ENCODE peak calls at places on chromosomes 3 and 15, in four cellular contexts. C, U, S and Z are unnamed samples. For H3K27me3, the result is how much of the 10 kb centered on the place peaks cover.

GRCh38 chr15:70064441-70064840 is 33.3 kb downstream of the TLE3 start:
- DNase-seq in C (peak), U (no peak), S (peak), Z (no peak)

GRCh38 chr3:37673391-37673790 is 188.3 kb upstream of the CTDSPL start:
- DNase-seq in C (no peak), U (peak), S (no peak), Z (no peak)

GRCh38 chr15:69841046-69841828 is 256.5 kb downstream of the TLE3 start:
- DNase-seq in C (no peak), U (no peak), S (no peak), Z (no peak)

GRCh38 chr15:37148714-37149113 is 48.4 kb upstream of the MEIS2 start:
- DNase-seq in C (no peak), U (no peak), S (no peak), Z (no peak)

GRCh38 chr3:143849854-143850549 is 1.7 kb upstream of the SLC9A9 start:
- DNase-seq in C (no peak), U (no peak), S (no peak), Z (no peak)

GRCh38 chr3:33372218-33373081 is 67.8 kb downstream of the UBP1 start:
- DNase-seq in C (no peak), U (peak), S (no peak), Z (peak)

GRCh38 chr3:109927161-109927560 is 589.8 kb upstream of the DPPA4 start:
- DNase-seq in C (no peak), U (no peak), S (no peak), Z (no peak)

GRCh38 chr3:16377196-16377595 is 112.2 kb downstream of the OXNAD1 start:
- DNase-seq in C (no peak), U (no peak), S (no peak), Z (no peak)

GRCh38 chr15:41494190-41494921 is 682 bp downstream of the ITPKA start:
- DNase-seq in C (peak), U (peak), S (peak), Z (peak)

GRCh38 chr15:45666119-45666875 is 31.5 kb downstream of the SQOR start:
- DNase-seq in C (no peak), U (no peak), S (no peak), Z (no peak)

GRCh38 chr3:149547413-149547812 is 72.9 kb downstream of the TM4SF4 start:
- DNase-seq in C (no peak), U (peak), S (no peak), Z (peak)

GRCh38 chr3:20080956-20081554 is 40.8 kb downstream of the KAT2B start:
- DNase-seq in C (peak), U (peak), S (peak), Z (peak)

GRCh38 chr15:31268911-31269784 is 57.5 kb upstream of the KLF13 start:
- DNase-seq in C (peak), U (no peak), S (no peak), Z (peak)

GRCh38 chr3:39276746-39277145 is 3.1 kb downstream of the CX3CR1 start:
- DNase-seq in C (no peak), U (no peak), S (no peak), Z (no peak)

GRCh38 chr3:181824961-181825360 is 113.2 kb downstream of the SOX2 start:
- DNase-seq in C (no peak), U (no peak), S (no peak), Z (no peak)

GRCh38 chr3:130905551-130905950 is 11.7 kb downstream of the ATP2C1 start:
- DNase-seq in C (no peak), U (no peak), S (no peak), Z (no peak)

GRCh38 chr3:67048067-67048715 is 50.1 kb downstream of the KBTBD8 start:
- DNase-seq in C (no peak), U (no peak), S (no peak), Z (no peak)

GRCh38 chr15:98806275-98806895 is 158.0 kb downstream of the IGF1R start:
- DNase-seq in C (no peak), U (no peak), S (no peak), Z (no peak)

GRCh38 chr3:190092250-190092649 is 28.4 kb downstream of the P3H2 start:
- DNase-seq in C (no peak), U (no peak), S (no peak), Z (no peak)

GRCh38 chr3:48543271-48543866 is 13.2 kb downstream of the PFKFB4 start:
- DNase-seq in C (no peak), U (no peak), S (peak), Z (no peak)

GRCh38 chr3:101637461-101637860 is 39.5 kb downstream of the ZBTB11 start:
- DNase-seq in C (peak), U (no peak), S (no peak), Z (no peak)

GRCh38 chr3:15979490-15979889 is 181.7 kb upstream of the ANKRD28 start:
- DNase-seq in C (no peak), U (no peak), S (no peak), Z (no peak)

GRCh38 chr3:33131328-33132018 is 17.7 kb downstream of the CRTAP start:
- DNase-seq in C (no peak), U (peak), S (no peak), Z (peak)

GRCh38 chr3:98657429-98657828 is 64.0 kb upstream of the CPOX start:
- DNase-seq in C (peak), U (peak), S (peak), Z (no peak)

GRCh38 chr15:95286316-95286880 is 1044.1 kb upstream of the NR2F2 start:
- DNase-seq in C (no peak), U (no peak), S (no peak), Z (no peak)
- H3K4me3 ChIP-seq in C (no peak), U (no peak), S (no peak), Z (no peak)

GRCh38 chr3:127699098-127699945 is 26.6 kb downstream of the ABTB1 start:
- DNase-seq in C (peak), U (peak), S (peak), Z (no peak)

GRCh38 chr3:127701281-127701792 is 28.6 kb downstream of the ABTB1 start:
- DNase-seq in C (peak), U (no peak), S (peak), Z (no peak)

GRCh38 chr3:127699946-127700300 is 27.2 kb downstream of the ABTB1 start:
- DNase-seq in C (no peak), U (no peak), S (no peak), Z (no peak)

GRCh38 chr3:127700406-127700805 is 27.7 kb downstream of the ABTB1 start:
- DNase-seq in C (peak), U (no peak), S (peak), Z (no peak)

DNA sequence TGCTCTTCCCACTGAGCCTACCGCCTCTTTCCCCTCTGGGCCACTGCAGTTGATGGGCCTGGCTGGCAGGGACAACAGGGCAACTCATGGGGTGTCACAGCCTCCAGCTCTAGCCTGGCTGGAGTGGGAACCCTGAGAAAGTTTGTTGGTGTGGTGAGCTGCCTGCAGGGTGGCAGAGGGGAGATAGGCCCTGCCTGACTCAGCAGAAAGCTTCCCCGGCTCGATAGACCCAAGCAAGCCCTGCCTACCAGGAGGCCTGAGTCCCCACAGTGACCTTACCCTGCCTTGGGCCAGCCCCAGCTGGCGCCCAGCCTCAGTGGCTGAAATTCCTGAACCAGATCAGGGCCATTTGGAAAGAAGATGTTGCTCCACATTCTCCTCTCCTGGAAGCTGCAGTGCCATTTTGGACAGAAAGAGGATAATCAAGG is 29.4 kb downstream of the ABTB1 start:
- DNase-seq in C (peak), U (peak), S (no peak), Z (no peak)
- TF ChIP-seq POLR2A in C (no peak), U (no peak), S (no peak), Z (no peak)

GRCh38 chr15:91930092-91930491 is 76.6 kb downstream of the SLCO3A1 start:
- DNase-seq in C (no peak), U (no peak), S (no peak), Z (no peak)

GRCh38 chr15:91924842-91925495 is 71.5 kb downstream of the SLCO3A1 start:
- DNase-seq in C (no peak), U (no peak), S (no peak), Z (no peak)

GRCh38 chr15:91928676-91929075 is 75.2 kb downstream of the SLCO3A1 start:
- DNase-seq in C (no peak), U (no peak), S (no peak), Z (no peak)

GRCh38 chr15:91926871-91927270 is 73.4 kb downstream of the SLCO3A1 start:
- DNase-seq in C (no peak), U (no peak), S (no peak), Z (no peak)

GRCh38 chr15:91929509-91929908 is 76.0 kb downstream of the SLCO3A1 start:
- DNase-seq in C (no peak), U (no peak), S (no peak), Z (no peak)
- H3K27me3 ChIP-seq in C (under half), U (under half), S (under half), Z (under half)

DNA sequence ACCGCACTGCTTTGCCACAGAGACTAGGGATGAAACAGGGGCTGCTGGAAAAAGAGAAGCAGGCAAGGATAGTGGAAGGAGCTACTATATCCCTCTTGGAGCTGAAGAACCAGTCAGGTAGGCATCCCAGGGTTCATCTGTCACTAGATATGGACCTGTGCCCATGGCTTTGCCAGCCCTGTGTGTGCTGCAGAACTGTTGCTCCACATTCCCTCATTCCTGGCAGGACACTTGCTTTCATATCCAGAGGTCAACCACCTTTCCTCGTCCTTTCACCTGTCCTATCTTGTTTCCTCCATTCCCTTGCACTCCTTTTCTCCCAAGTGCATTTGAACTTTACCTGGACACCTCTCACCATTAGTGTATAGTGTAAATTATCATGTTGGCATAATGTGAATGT is 12.0 kb downstream of the SNRK start:
- DNase-seq in C (no peak), U (peak), S (no peak), Z (no peak)
- H3K4me3 ChIP-seq in C (no peak), U (no peak), S (no peak), Z (no peak)

DNA sequence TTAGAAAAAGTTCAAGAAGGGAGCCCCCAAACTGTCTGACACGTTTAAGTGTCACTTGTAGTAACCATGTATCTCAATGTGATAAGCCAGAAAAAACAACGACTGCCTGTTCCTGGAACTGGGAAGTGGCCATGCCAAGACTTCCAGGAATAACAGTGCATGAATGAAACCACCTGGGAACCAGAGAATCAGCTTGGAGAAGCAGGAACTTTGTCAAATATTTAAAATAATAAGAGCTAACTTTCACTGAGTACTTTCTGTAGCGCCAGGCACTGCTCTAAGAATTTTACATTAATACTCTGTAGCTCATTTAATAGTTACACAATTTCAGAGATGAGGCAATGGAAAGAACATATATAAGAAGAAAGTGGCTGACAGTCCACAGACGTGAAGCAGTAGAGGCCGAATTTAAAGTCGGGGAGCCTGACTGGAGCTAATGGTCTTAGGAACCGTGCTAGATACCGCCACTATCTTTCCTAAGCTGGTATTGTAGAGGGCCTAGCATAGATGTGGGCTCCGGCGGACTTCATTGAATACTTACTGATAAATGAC is 870 bp downstream of the PLSCR1 start:
- DNase-seq in C (no peak), U (peak), S (no peak), Z (peak)
- TF ChIP-seq POLR2A in C (no peak), U (no peak), S (no peak), Z (no peak)

GRCh38 chr3:162971715-162972114 is 1475.1 kb downstream of the OTOL1 start:
- DNase-seq in C (no peak), U (no peak), S (no peak), Z (no peak)

GRCh38 chr3:162970292-162970691 is 1473.7 kb downstream of the OTOL1 start:
- DNase-seq in C (no peak), U (no peak), S (no peak), Z (no peak)

GRCh38 chr3:162978136-162978535 is 1481.5 kb downstream of the OTOL1 start:
- DNase-seq in C (no peak), U (no peak), S (no peak), Z (no peak)

GRCh38 chr3:162973518-162973917 is 1476.9 kb downstream of the OTOL1 start:
- DNase-seq in C (no peak), U (no peak), S (no peak), Z (no peak)
- H3K27me3 ChIP-seq in C (under half), U (under half), S (under half), Z (under half)

GRCh38 chr3:188230962-188231361 is 77.0 kb downstream of the LPP start:
- DNase-seq in C (no peak), U (no peak), S (no peak), Z (no peak)
- H3K4me3 ChIP-seq in C (no peak), U (no peak), S (no peak), Z (no peak)